ENCODE peak calls at places on chromosomes 11 and 22, in four cellular contexts. L is mesenchymal stem cell, E is neuronal stem cell, Y is H9. H is an unnamed sample.
A peak's percentile ranks its signal among the peaks of the same experiment; 100 is the strongest.

GRCh38 chr11:86991341-86991740 is 36.1 kb upstream of the FZD4 start:
- DNase-seq in L (no peak), E (no peak), Y (no peak), H (no peak)

GRCh38 chr11:35747638-35748037 is 85.1 kb downstream of the TRIM44 start:
- DNase-seq in E (peak; percentile 9), L (no peak), Y (no peak), H (no peak)

GRCh38 chr11:79110796-79111195 is 330.0 kb downstream of the TENM4 start:
- DNase-seq in E (no peak), Y (no peak), L (no peak), H (no peak)

GRCh38 chr11:115161876-115162275 is 342.3 kb downstream of the CADM1 start:
- DNase-seq in E (no peak), L (no peak), Y (no peak), H (no peak)

GRCh38 chr11:11621881-11622706 is at the start of gene GALNT18:
- DNase-seq in E (peak; percentile 92), L (peak; percentile 94), Y (peak; percentile 94), H (peak; percentile 97)

GRCh38 chr22:25656724-25657123 is 85.3 kb upstream of the MYO18B start:
- DNase-seq in Y (no peak), L (no peak), E (no peak), H (no peak)

GRCh38 chr11:45091563-45092392 is 54.7 kb upstream of the PRDM11 start:
- DNase-seq in Y (peak; percentile 86), E (no peak), L (peak; percentile 57), H (peak; percentile 95)

GRCh38 chr11:1288426-1289151 is 20.8 kb downstream of the TOLLIP start:
- DNase-seq in Y (no peak), L (no peak), E (no peak), H (no peak)

GRCh38 chr22:22999473-22999872 is 70.8 kb upstream of the GNAZ start:
- DNase-seq in E (no peak), Y (no peak), L (no peak), H (no peak)

GRCh38 chr11:35214792-35215193 is 75.8 kb downstream of the CD44 start:
- DNase-seq in L (peak; percentile 94), Y (peak; percentile 66), E (no peak), H (peak; percentile 95)

GRCh38 chr11:76823481-76824028 is 37.2 kb upstream of the ACER3 start:
- DNase-seq in E (no peak), Y (peak; percentile 43), L (peak; percentile 82), H (peak; percentile 93)

DNA sequence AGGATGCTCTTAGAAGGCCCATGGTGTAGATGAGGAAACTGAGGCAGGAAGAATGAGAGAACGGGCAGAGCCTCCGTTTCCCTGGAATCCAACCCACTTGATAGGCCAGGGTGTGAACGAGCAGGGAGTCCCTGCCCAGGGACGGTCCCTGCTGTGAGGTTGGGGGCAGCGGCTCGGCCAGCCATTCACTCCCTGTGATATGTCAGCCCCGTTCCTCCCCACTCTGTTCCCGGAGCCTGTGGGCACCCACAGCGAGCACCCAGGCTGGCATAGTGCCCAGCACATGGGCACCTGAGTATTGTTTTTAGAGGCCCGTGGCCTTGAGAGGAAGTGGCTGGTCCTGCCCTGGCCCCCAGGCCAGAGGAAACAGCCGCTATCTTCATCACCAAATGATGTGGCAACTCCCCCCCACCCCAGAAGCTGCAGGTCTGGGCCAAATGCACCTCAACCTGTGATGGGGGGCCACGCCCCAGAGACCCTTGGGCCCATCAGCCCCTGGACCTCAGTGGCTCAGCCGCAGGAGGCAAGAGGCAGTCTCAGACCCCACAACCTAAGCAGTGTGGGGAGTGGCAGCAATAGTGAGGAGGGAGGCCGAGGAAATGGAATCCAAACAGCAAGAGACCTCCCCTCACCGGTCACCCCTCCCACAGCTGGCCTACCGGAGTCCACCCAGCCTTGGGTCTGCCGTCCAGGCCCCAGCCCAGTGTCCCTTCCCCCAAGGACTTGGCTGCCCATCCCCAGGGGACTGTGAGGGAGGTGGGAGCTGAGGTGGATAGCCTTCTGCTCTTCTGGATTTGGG is 2.1 kb downstream of the ALDH3B1 start:
- DNase-seq in Y (no peak), E (no peak), L (no peak), H (no peak)
- H2BK120ac ChIP-seq in Y (no peak overlapping the region), E (peak overlapping the region; percentile 81), L (peak overlapping the region; percentile 99), H (no peak overlapping the region)

GRCh38 chr11:19367051-19367709 is 126.4 kb upstream of the E2F8 start:
- DNase-seq in L (no peak), Y (no peak), E (no peak), H (no peak)
- H3K23ac ChIP-seq in L (no peak overlapping the region), Y (no peak overlapping the region), E (no peak overlapping the region), H (no peak overlapping the region)

GRCh38 chr11:3797329-3798090 is at the start of gene NUP98:
- DNase-seq in L (peak; percentile 100), E (peak; percentile 99), Y (peak; percentile 100), H (peak; percentile 100)
- H3K18ac ChIP-seq in L (peak within 1 kb of the TSS; percentile 85), E (peak within 1 kb of the TSS; percentile 98), Y (peak within 1 kb of the TSS; percentile 84), H (peak within 1 kb of the TSS; percentile 95)

GRCh38 chr11:6674198-6674597 is 8.9 kb downstream of the MRPL17 start:
- DNase-seq in E (no peak), L (no peak), Y (no peak), H (no peak)

GRCh38 chr11:6677018-6677417 is 6.1 kb downstream of the MRPL17 start:
- DNase-seq in L (no peak), E (no peak), Y (no peak), H (no peak)

GRCh38 chr11:6672006-6672405 is 11.1 kb downstream of the MRPL17 start:
- DNase-seq in L (no peak), E (no peak), Y (no peak), H (no peak)

GRCh38 chr11:6673523-6673922 is 9.6 kb downstream of the MRPL17 start:
- DNase-seq in E (no peak), Y (no peak), L (no peak), H (no peak)

GRCh38 chr11:6674856-6675255 is 8.3 kb downstream of the MRPL17 start:
- DNase-seq in E (no peak), Y (no peak), L (no peak), H (no peak)
- H2BK120ac ChIP-seq in E (no peak overlapping the region), Y (no peak overlapping the region), L (no peak overlapping the region), H (no peak overlapping the region)

GRCh38 chr11:108912587-108912986 is 247.7 kb downstream of the DDX10 start:
- DNase-seq in E (no peak), L (peak; percentile 63), Y (no peak), H (peak; percentile 87)

GRCh38 chr11:108914211-108914610 is 249.3 kb downstream of the DDX10 start:
- DNase-seq in Y (no peak), E (no peak), L (no peak), H (peak; percentile 28)

GRCh38 chr11:108914981-108915380 is 250.1 kb downstream of the DDX10 start:
- DNase-seq in E (no peak), Y (no peak), L (peak; percentile 79), H (no peak)

GRCh38 chr11:108915666-108916065 is 250.8 kb downstream of the DDX10 start:
- DNase-seq in E (no peak), Y (no peak), L (no peak), H (no peak)

GRCh38 chr11:108913204-108913603 is 248.3 kb downstream of the DDX10 start:
- DNase-seq in Y (no peak), E (no peak), L (no peak), H (peak; percentile 92)
- H3K23ac ChIP-seq in Y (no peak overlapping the region), E (no peak overlapping the region), L (peak overlapping the region; percentile 32), H (no peak overlapping the region)

H was measured in mesendoderm.